ENCODE peak calls at places on chromosomes 4 and X, in four cellular contexts. One of them, this sample, is unnamed.
A peak's percentile ranks its signal among the peaks of the same experiment; 100 is the strongest.

GRCh38 chr4:11954093-11954492 is 525.4 kb upstream of the HS3ST1 start:
- DNase-seq in HepG2: no peak
- DNase-seq in K562: no peak
- DNase-seq in Panc1: no peak
- DNase-seq in this sample: peak; percentile 44

GRCh38 chrX:118756111-118756510 is 28.7 kb downstream of the IL13RA1 start:
- DNase-seq in Panc1: no peak
- DNase-seq in K562: no peak
- DNase-seq in HepG2: no peak
- DNase-seq in this sample: no peak

GRCh38 chr4:176413171-176413570 is 93.4 kb downstream of the SPCS3 start:
- DNase-seq in Panc1: no peak
- DNase-seq in HepG2: no peak
- DNase-seq in K562: no peak
- DNase-seq in this sample: no peak

GRCh38 chrX:23901805-23902204 is 5.9 kb downstream of the APOO start:
- DNase-seq in K562: peak; percentile 75
- DNase-seq in HepG2: peak; percentile 77
- DNase-seq in Panc1: no peak
- DNase-seq in this sample: peak; percentile 67

GRCh38 chr4:182770969-182771330 is 146.2 kb downstream of the DCTD start:
- DNase-seq in HepG2: peak; percentile 7
- DNase-seq in Panc1: no peak
- DNase-seq in K562: no peak
- DNase-seq in this sample: no peak

GRCh38 chrX:148867596-148867995 is 367.2 kb downstream of the AFF2 start:
- DNase-seq in Panc1: no peak
- DNase-seq in K562: no peak
- DNase-seq in HepG2: no peak
- DNase-seq in this sample: no peak

GRCh38 chr4:88952081-88952480 is 104.9 kb downstream of the FAM13A start:
- DNase-seq in K562: no peak
- DNase-seq in HepG2: no peak
- DNase-seq in Panc1: no peak
- DNase-seq in this sample: no peak

GRCh38 chr4:147003956-147004580 is 58.4 kb upstream of the TTC29 start:
- DNase-seq in Panc1: no peak
- DNase-seq in K562: no peak
- DNase-seq in HepG2: no peak
- DNase-seq in this sample: no peak

GRCh38 chrX:84487365-84488353 is 14.6 kb downstream of the HDX start:
- DNase-seq in HepG2: no peak
- DNase-seq in K562: no peak
- DNase-seq in Panc1: no peak
- DNase-seq in this sample: no peak

GRCh38 chr4:170122252-170122651 is 32.5 kb upstream of the AADAT start:
- DNase-seq in K562: no peak
- DNase-seq in Panc1: no peak
- DNase-seq in HepG2: no peak
- DNase-seq in this sample: no peak

GRCh38 chr4:11178433-11178832 is 250.3 kb downstream of the HS3ST1 start:
- DNase-seq in HepG2: no peak
- DNase-seq in Panc1: no peak
- DNase-seq in K562: no peak
- DNase-seq in this sample: no peak

GRCh38 chrX:84453351-84454246 is 48.7 kb downstream of the HDX start:
- DNase-seq in HepG2: no peak
- DNase-seq in K562: no peak
- DNase-seq in Panc1: no peak
- DNase-seq in this sample: no peak

GRCh38 chr4:108532187-108532586 is 88.2 kb upstream of the RPL34 start:
- DNase-seq in Panc1: no peak
- DNase-seq in K562: no peak
- DNase-seq in HepG2: no peak
- DNase-seq in this sample: no peak

GRCh38 chr4:108529102-108529501 is 91.3 kb upstream of the RPL34 start:
- DNase-seq in K562: no peak
- DNase-seq in HepG2: no peak
- DNase-seq in Panc1: no peak
- DNase-seq in this sample: no peak

GRCh38 chr4:108531461-108531860 is 88.9 kb upstream of the RPL34 start:
- DNase-seq in HepG2: no peak
- DNase-seq in K562: no peak
- DNase-seq in Panc1: no peak
- DNase-seq in this sample: no peak

GRCh38 chr4:108529984-108530901 is 90.1 kb upstream of the RPL34 start:
- DNase-seq in HepG2: no peak
- DNase-seq in Panc1: no peak
- DNase-seq in K562: no peak
- DNase-seq in this sample: no peak

GRCh38 chr4:108527729-108528128 is 92.6 kb upstream of the RPL34 start:
- DNase-seq in HepG2: no peak
- DNase-seq in K562: no peak
- DNase-seq in Panc1: no peak
- DNase-seq in this sample: no peak
- TF ChIP-seq TCF7L2 in HepG2: no peak
- TF ChIP-seq TCF7L2 in K562: no peak
- TF ChIP-seq TCF7L2 in Panc1: no peak
- TF ChIP-seq TCF7L2 in this sample: no peak

GRCh38 chrX:150364347-150365050 is 1.4 kb downstream of the MAMLD1 start:
- DNase-seq in Panc1: no peak
- DNase-seq in K562: no peak
- DNase-seq in HepG2: no peak
- DNase-seq in this sample: no peak
- TF ChIP-seq TCF7L2 in Panc1: no peak
- TF ChIP-seq TCF7L2 in K562: no peak
- TF ChIP-seq TCF7L2 in HepG2: no peak
- TF ChIP-seq TCF7L2 in this sample: no peak

GRCh38 chr4:185464887-185465286 is 6.6 kb downstream of the CCDC110 start:
- DNase-seq in K562: no peak
- DNase-seq in Panc1: no peak
- DNase-seq in HepG2: no peak
- DNase-seq in this sample: no peak

GRCh38 chr4:185461565-185461964 is 10.0 kb downstream of the CCDC110 start:
- DNase-seq in K562: no peak
- DNase-seq in Panc1: no peak
- DNase-seq in HepG2: no peak
- DNase-seq in this sample: no peak

GRCh38 chr4:185463541-185463940 is 8.0 kb downstream of the CCDC110 start:
- DNase-seq in HepG2: no peak
- DNase-seq in Panc1: no peak
- DNase-seq in K562: no peak
- DNase-seq in this sample: no peak

GRCh38 chr4:185465707-185466106 is 5.8 kb downstream of the CCDC110 start:
- DNase-seq in Panc1: no peak
- DNase-seq in HepG2: no peak
- DNase-seq in K562: no peak
- DNase-seq in this sample: no peak

GRCh38 chr4:185464184-185464583 is 7.3 kb downstream of the CCDC110 start:
- DNase-seq in HepG2: no peak
- DNase-seq in Panc1: no peak
- DNase-seq in K562: peak; percentile 8
- DNase-seq in this sample: no peak
- TF ChIP-seq TCF7L2 in HepG2: no peak
- TF ChIP-seq TCF7L2 in Panc1: no peak
- TF ChIP-seq TCF7L2 in K562: no peak
- TF ChIP-seq TCF7L2 in this sample: no peak

DNA sequence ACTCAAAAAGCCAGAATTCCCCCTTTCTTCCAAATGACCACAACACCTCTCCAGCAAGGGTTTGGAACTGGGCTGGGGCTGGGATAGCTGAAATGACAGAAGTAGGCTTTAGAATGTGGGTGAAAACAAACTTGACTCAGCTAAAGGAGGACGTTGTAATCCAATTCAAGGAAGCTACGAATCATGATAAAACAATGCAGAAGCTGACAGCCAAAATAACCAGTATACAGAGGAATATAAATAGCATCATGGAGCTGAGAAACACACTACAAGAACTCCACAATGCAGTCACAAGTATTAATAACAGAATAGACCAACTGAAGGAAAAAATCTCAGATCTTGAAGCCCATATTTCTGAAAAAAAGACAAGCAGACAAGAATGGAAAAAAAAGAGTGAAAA is 95.8 kb upstream of the TET2 start:
- DNase-seq in K562: no peak
- DNase-seq in Panc1: no peak
- DNase-seq in HepG2: no peak
- DNase-seq in this sample: no peak
- TF ChIP-seq TCF7L2 in K562: no peak
- TF ChIP-seq TCF7L2 in Panc1: no peak
- TF ChIP-seq TCF7L2 in HepG2: no peak
- TF ChIP-seq TCF7L2 in this sample: no peak

GRCh38 chrX:110941906-110942305 is 146.3 kb upstream of the CHRDL1 start:
- DNase-seq in K562: no peak
- DNase-seq in HepG2: no peak
- DNase-seq in Panc1: no peak
- DNase-seq in this sample: no peak

GRCh38 chrX:110944323-110944761 is 148.7 kb upstream of the CHRDL1 start:
- DNase-seq in K562: no peak
- DNase-seq in Panc1: no peak
- DNase-seq in HepG2: no peak
- DNase-seq in this sample: no peak

GRCh38 chrX:110938977-110939732 is 143.5 kb upstream of the CHRDL1 start:
- DNase-seq in Panc1: no peak
- DNase-seq in K562: no peak
- DNase-seq in HepG2: no peak
- DNase-seq in this sample: no peak

DNA sequence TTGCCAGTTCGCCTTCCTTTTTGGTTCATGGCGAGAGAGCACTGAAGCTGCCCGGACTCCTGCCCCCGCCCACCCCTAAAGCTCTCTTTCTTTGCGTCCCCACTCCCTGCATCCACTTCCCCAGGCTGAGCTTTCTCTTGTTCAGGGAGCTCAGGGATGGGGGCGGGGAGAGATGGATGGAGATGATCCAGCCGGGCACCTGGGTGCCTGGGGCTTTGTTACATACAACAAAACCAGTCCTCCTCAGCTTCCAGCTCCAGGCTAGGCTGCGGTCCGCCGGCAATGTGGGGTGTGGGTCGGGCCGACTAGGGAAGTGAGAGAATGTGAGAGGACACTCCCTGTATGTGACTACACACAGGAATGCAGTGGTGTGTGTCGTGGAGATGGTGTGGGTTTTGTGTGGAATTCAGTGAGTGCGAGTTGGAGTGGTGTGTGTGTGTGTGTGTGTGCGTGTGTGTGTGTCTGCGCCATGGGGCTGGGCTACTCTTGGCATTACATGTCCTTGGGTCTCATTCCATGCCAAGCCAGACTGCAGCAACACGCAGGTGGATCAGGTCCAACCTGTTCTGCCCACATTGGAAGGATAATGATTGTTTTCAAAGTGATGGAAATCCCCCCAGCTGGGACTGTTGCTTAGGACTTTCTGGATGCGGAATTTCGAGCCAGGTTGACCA is 149.3 kb upstream of the CHRDL1 start:
- DNase-seq in HepG2: no peak
- DNase-seq in K562: no peak
- DNase-seq in Panc1: no peak
- DNase-seq in this sample: no peak
- TF ChIP-seq TCF7L2 in HepG2: no peak
- TF ChIP-seq TCF7L2 in K562: no peak
- TF ChIP-seq TCF7L2 in Panc1: no peak
- TF ChIP-seq TCF7L2 in this sample: no peak

GRCh38 chrX:97400492-97400891 is 516.8 kb downstream of the RPA4 start:
- DNase-seq in K562: no peak
- DNase-seq in Panc1: no peak
- DNase-seq in HepG2: no peak
- DNase-seq in this sample: no peak

GRCh38 chrX:97401586-97402101 is 517.9 kb downstream of the RPA4 start:
- DNase-seq in Panc1: no peak
- DNase-seq in HepG2: no peak
- DNase-seq in K562: no peak
- DNase-seq in this sample: no peak

GRCh38 chrX:97402903-97403302 is 519.2 kb downstream of the RPA4 start:
- DNase-seq in K562: no peak
- DNase-seq in Panc1: no peak
- DNase-seq in HepG2: no peak
- DNase-seq in this sample: no peak

GRCh38 chrX:97401154-97401553 is 517.4 kb downstream of the RPA4 start:
- DNase-seq in Panc1: no peak
- DNase-seq in HepG2: peak; percentile 1
- DNase-seq in K562: no peak
- DNase-seq in this sample: no peak

GRCh38 chrX:97402333-97402732 is 518.6 kb downstream of the RPA4 start:
- DNase-seq in K562: no peak
- DNase-seq in HepG2: no peak
- DNase-seq in Panc1: no peak
- DNase-seq in this sample: no peak
- TF ChIP-seq TCF7L2 in K562: no peak
- TF ChIP-seq TCF7L2 in HepG2: no peak
- TF ChIP-seq TCF7L2 in Panc1: no peak
- TF ChIP-seq TCF7L2 in this sample: no peak